ENCODE peak calls at places on chromosome 21, in five cellular contexts. Q is kidney epithelial cell; A is HepG2; S is CD4-positive, CD25-positive, alpha-beta regulatory T cell; I is Panc1. M is an unnamed sample.

GRCh38 chr21:41589131-41589530 is 81.2 kb upstream of the TMPRSS2 start:
- DNase-seq in Q (no peak), A (no peak), I (no peak), S (no peak), M (no peak)

GRCh38 chr21:42159560-42160110 is 59.3 kb upstream of the ABCG1 start:
- DNase-seq in S (no peak), I (no peak), Q (no peak), A (no peak), M (no peak)

GRCh38 chr21:29538115-29538514 is 239.4 kb downstream of the BACH1 start:
- DNase-seq in I (no peak), S (no peak), A (no peak), Q (no peak), M (no peak)

GRCh38 chr21:33109574-33110339 is 39.8 kb downstream of the OLIG1 start:
- DNase-seq in A (no peak), S (no peak), Q (no peak), I (no peak), M (peak)

GRCh38 chr21:40714516-40714915 is 132.4 kb downstream of the DSCAM start:
- DNase-seq in S (no peak), I (no peak), A (no peak), Q (no peak), M (no peak)

GRCh38 chr21:35768187-35768586 is 292.1 kb downstream of the SETD4 start:
- DNase-seq in A (no peak), Q (no peak), S (no peak), I (no peak), M (no peak)

GRCh38 chr21:30194701-30195299 is 21.1 kb downstream of the CLDN8 start:
- DNase-seq in Q (peak), S (no peak), I (no peak), A (peak), M (peak)

GRCh38 chr21:38282921-38283320 is 26.1 kb downstream of the KCNJ15 start:
- DNase-seq in A (no peak), S (no peak), I (no peak), Q (no peak), M (no peak)

GRCh38 chr21:43727571-43728466 is 8.9 kb downstream of the PDXK start:
- DNase-seq in A (peak), S (no peak), I (no peak), Q (no peak), M (no peak)
- H3K4me3 ChIP-seq in A (peak), S (peak), I (peak), Q (no peak), M (peak)

GRCh38 chr21:14072761-14073535 is 137.8 kb downstream of the LIPI start:
- DNase-seq in I (no peak), S (no peak), Q (no peak), A (no peak), M (no peak)
- H3K4me3 ChIP-seq in I (peak), S (no peak), Q (no peak), A (no peak), M (no peak)

GRCh38 chr21:45980271-45980670 is 1.3 kb upstream of the COL6A1 start:
- DNase-seq in A (no peak), S (no peak), Q (no peak), I (no peak), M (no peak)
- H3K4me3 ChIP-seq in A (no peak), S (no peak), Q (no peak), I (no peak), M (no peak)

DNA sequence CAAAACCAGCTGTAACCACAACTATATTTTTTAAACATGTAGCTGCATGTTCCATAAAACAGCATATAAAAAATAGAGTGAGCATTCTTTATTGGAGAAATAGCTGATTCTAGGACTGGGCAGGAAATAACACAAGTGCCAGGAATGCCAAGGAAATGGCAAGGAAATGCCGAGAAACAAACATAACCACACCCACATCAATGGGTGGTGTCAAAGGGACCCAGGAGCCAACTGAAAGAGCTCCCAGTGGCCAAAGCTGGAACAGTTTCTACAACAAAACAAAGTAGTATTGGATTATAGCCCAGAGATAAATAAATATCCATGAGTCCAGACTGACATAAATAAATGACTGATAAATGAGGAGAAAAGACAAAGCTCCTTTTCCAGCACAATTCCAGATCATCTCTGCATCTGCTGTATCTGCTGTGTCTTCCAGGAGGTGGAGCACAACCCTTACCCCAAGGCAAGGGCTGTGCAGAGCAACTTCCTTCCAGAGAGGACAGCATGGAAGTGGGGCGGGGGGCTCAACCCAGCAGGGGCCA is 28.1 kb downstream of the ADARB1 start:
- DNase-seq in A (no peak), S (no peak), I (no peak), Q (no peak), M (no peak)
- H3K4me3 ChIP-seq in A (no peak), S (no peak), I (no peak), Q (no peak), M (no peak)

GRCh38 chr21:34669149-34669879 is 520 bp downstream of the CLIC6 start:
- DNase-seq in I (no peak), A (no peak), S (no peak), Q (no peak), M (no peak)

GRCh38 chr21:34667761-34668160 is 1.0 kb upstream of the CLIC6 start:
- DNase-seq in Q (no peak), A (no peak), I (no peak), S (no peak), M (no peak)

GRCh38 chr21:34670220-34670961 is 1.6 kb downstream of the CLIC6 start:
- DNase-seq in S (no peak), I (no peak), Q (no peak), A (no peak), M (no peak)

GRCh38 chr21:34670962-34671348 is 2.2 kb downstream of the CLIC6 start:
- DNase-seq in A (no peak), I (no peak), Q (no peak), S (no peak), M (no peak)

GRCh38 chr21:34668803-34669148 is at the start of gene CLIC6:
- DNase-seq in Q (no peak), S (no peak), A (no peak), I (no peak), M (no peak)
- H3K4me3 ChIP-seq in Q (peak), S (no peak), A (no peak), I (peak), M (peak)

DNA sequence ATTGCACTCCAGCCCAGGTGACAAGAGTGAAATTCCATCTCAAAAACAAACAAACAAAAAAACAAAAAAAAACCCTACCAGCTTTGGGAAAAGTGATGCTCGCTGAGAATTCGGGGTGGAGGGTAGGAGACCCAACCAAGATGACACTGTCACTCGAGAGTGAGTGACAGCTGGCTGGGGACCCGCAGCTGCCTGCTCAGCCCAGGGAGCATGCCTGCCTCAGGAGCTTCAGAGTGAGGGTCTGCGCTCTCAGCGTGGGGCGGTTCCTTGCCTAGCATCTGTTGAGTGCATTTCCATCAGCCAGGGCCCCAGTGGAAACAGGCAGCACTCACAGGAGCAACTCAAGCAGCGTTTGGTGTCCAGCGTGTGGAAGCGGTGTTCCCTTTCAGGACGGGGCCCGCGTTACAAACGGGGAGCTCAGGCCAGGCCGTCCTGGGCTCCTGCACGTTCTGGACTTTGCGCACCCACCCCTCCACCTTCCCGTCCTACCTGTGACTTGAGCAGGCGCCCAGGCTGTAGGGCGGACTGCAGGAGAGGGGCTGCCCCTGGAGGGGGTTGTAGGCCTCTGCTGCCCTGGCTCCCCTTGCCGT is 5.9 kb downstream of the CSTB start:
- DNase-seq in S (no peak), A (no peak), Q (no peak), I (no peak), M (no peak)
- H3K4me3 ChIP-seq in S (no peak), A (no peak), Q (no peak), I (no peak), M (no peak)

GRCh38 chr21:26966978-26967913 is at the start of gene ADAMTS5:
- DNase-seq in I (no peak), Q (peak), S (no peak), A (no peak), M (no peak)
- H3K4me3 ChIP-seq in I (peak), Q (peak), S (no peak), A (no peak), M (no peak)

M was measured in Jurkat, Clone E6-1.